ENCODE peak calls at places on chromosomes 5 and 9, in seven cellular contexts. Y, E, H, J, Q, Z and V are unnamed samples.

GRCh38 chr5:173012882-173013281 is 29.3 kb downstream of the ATP6V0E1 start:
- DNase-seq in Y (no peak), E (no peak), H (no peak), J (no peak), Q (no peak), Z (no peak), V (no peak)

GRCh38 chr5:159965031-159965837 is 43.7 kb upstream of the TTC1 start:
- DNase-seq in Y (peak; percentile 65), E (peak; percentile 20), H (peak; percentile 33), J (no peak), Q (no peak), Z (peak; percentile 15), V (peak; percentile 82)

GRCh38 chr9:5851445-5851844 is 18.5 kb upstream of the ERMP1 start:
- DNase-seq in Y (no peak), E (no peak), H (no peak), J (no peak), Q (peak; percentile 90), Z (no peak), V (no peak)

GRCh38 chr5:60586307-60586901 is 113.6 kb downstream of the DEPDC1B start:
- DNase-seq in Y (no peak), E (peak; percentile 54), H (peak; percentile 2), J (no peak), Q (no peak), Z (no peak), V (no peak)

GRCh38 chr5:96338624-96339023 is 94.4 kb downstream of the PCSK1 start:
- DNase-seq in Y (no peak), E (peak; percentile 54), H (no peak), J (no peak), Q (no peak), Z (no peak), V (no peak)

GRCh38 chr5:179700401-179700918 is 1.7 kb downstream of the CANX start:
- DNase-seq in Y (no peak), E (peak; percentile 66), H (no peak), J (no peak), Q (no peak), Z (peak; percentile 25), V (no peak)

GRCh38 chr9:121598167-121599000 is 53.0 kb upstream of the DAB2IP start:
- DNase-seq in Y (peak; percentile 86), E (no peak), H (peak; percentile 67), J (peak; percentile 81), Q (no peak), Z (no peak), V (peak; percentile 93)

GRCh38 chr9:33025572-33026347 is 687 bp downstream of the DNAJA1 start:
- DNase-seq in Y (peak; percentile 71), E (peak; percentile 73), H (no peak), J (no peak), Q (no peak), Z (peak; percentile 66), V (peak; percentile 82)

GRCh38 chr9:78997296-78997695 is 574.5 kb upstream of the TLE4 start:
- DNase-seq in Y (no peak), E (no peak), H (no peak), J (no peak), Q (no peak), Z (no peak), V (no peak)

GRCh38 chr5:177232761-177233160 is 70.8 kb downstream of the RAB24 start:
- DNase-seq in Y (no peak), E (no peak), H (no peak), J (no peak), Q (no peak), Z (no peak), V (no peak)

GRCh38 chr5:14258840-14259239 is 115.7 kb downstream of the TRIO start:
- DNase-seq in Y (no peak), E (no peak), H (no peak), J (no peak), Q (no peak), Z (no peak), V (peak; percentile 58)

GRCh38 chr9:72022846-72023245 is 37.6 kb downstream of the C9orf57 start:
- DNase-seq in Y (no peak), E (no peak), H (no peak), J (no peak), Q (no peak), Z (no peak), V (no peak)
- TF ChIP-seq SP1 in Y (no peak), E (no peak), H (no peak), J (no peak), Q (no peak), Z (no peak), V (no peak)

GRCh38 chr9:108834959-108835696 is 20.7 kb downstream of the ACTL7B start:
- DNase-seq in Y (no peak), E (no peak), H (no peak), J (no peak), Q (no peak), Z (no peak), V (no peak)
- TF ChIP-seq SP1 in Y (no peak), E (no peak), H (no peak), J (no peak), Q (no peak), Z (no peak), V (no peak)

DNA sequence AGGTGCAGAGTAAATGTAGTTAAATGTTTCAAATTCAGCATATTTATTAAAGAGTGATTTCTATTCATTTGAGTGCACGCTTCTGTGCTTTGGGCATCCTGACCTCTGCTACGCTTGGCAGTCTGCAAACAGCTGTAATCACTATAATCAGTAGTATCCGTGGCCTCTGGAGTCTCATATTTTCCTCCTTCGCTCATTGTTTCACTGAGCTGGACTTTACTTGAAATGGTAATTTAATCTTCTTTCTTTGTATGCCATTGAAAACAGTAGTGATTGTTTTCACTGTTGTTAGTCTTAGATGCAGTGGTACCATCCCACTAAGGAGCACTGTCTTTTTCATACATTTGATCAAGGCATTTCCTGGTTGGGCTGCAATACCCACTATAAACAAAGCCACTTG is 43.5 kb upstream of the CAVIN4 start:
- DNase-seq in Y (no peak), E (no peak), H (no peak), J (no peak), Q (no peak), Z (no peak), V (no peak)
- TF ChIP-seq SP1 in Y (no peak), E (no peak), H (no peak), J (no peak), Q (no peak), Z (no peak), V (no peak)

GRCh38 chr5:151038801-151039238 is 18.4 kb downstream of the GPX3 start:
- DNase-seq in Y (no peak), E (no peak), H (no peak), J (no peak), Q (no peak), Z (no peak), V (no peak)

GRCh38 chr5:151039665-151040064 is 19.3 kb downstream of the GPX3 start:
- DNase-seq in Y (no peak), E (no peak), H (no peak), J (no peak), Q (no peak), Z (no peak), V (no peak)

GRCh38 chr5:151040211-151040747 is 19.9 kb downstream of the GPX3 start:
- DNase-seq in Y (no peak), E (peak; percentile 78), H (peak; percentile 43), J (no peak), Q (no peak), Z (no peak), V (no peak)

GRCh38 chr5:151042453-151043093 is 22.2 kb downstream of the GPX3 start:
- DNase-seq in Y (no peak), E (no peak), H (no peak), J (no peak), Q (no peak), Z (no peak), V (no peak)

DNA sequence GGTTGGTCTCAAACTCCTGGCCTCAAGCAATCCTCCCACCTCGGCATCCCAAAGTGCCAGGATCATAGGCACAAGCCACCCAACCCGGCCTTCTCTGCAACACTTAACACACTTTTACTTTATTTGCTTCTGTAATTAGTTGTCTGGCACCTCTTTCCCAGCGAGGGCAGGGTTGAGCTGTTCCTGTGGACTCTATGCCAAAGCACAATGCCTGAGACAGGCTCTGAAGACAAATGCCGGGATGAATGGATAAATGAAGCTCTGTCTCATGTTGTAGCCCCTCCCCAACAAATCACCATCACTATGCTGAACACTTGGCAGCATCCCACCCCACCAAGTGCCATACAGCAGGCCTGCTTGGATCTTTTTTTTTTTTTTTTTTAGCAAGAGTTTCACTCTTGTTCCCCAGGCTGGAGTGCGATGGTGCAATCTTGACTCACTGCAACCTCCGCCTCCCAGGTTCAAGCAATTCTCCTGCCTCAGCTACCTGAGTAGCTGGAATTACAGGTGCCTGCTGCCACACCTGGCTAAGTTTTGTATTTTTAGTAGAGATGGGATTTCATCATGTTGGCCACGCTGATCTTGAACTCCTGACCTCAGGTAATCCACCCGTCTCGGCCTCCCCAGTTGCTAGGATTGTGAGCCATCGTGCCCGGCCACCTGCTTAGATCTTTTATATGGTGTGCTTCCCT is 21.3 kb downstream of the GPX3 start:
- DNase-seq in Y (no peak), E (no peak), H (no peak), J (no peak), Q (no peak), Z (no peak), V (no peak)
- TF ChIP-seq SP1 in Y (no peak), E (no peak), H (no peak), J (no peak), Q (no peak), Z (no peak), V (no peak)

GRCh38 chr5:68843600-68844342 is 250.0 kb upstream of the SLC30A5 start:
- DNase-seq in Y (no peak), E (no peak), H (no peak), J (no peak), Q (no peak), Z (no peak), V (no peak)

GRCh38 chr5:68838157-68838718 is 255.6 kb upstream of the SLC30A5 start:
- DNase-seq in Y (no peak), E (no peak), H (no peak), J (no peak), Q (no peak), Z (no peak), V (no peak)

GRCh38 chr5:68834486-68834885 is 259.3 kb upstream of the SLC30A5 start:
- DNase-seq in Y (no peak), E (no peak), H (no peak), J (no peak), Q (no peak), Z (no peak), V (no peak)

DNA sequence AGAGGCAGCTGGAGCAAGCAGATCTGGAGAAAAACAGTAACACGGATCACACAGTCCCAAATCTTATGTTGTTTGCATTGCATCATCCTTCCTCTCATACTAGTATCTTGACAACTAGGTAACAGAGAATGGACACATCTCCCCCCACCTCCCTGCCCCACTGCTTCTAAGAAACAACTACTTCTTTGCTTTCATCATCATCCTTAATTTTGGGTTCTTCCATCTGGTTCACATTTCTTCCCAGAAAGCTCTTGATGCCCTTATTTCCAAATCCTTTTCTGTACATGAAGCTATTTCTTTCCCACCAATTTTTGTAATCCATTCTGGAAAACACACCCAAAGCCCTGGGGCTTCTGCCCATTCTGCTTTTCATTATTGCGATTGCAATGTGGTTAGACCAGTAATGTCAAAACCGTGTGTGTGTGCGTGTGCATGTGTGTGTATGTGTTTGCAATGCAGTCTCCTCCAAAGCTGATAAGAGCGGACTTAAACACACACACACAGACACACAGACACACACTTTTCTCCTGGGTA is 254.7 kb upstream of the SLC30A5 start:
- DNase-seq in Y (no peak), E (no peak), H (no peak), J (no peak), Q (no peak), Z (no peak), V (no peak)
- TF ChIP-seq SP1 in Y (no peak), E (no peak), H (no peak), J (no peak), Q (no peak), Z (no peak), V (no peak)